ENCODE peak calls at places on chromosome 12, in nine cellular contexts. R, V, O, M, Y, G, T, H and C are unnamed samples.

GRCh38 chr12:91833780-91834359 is 311.8 kb downstream of the BTG1 start:
- DNase-seq in R (no peak), V (no peak), O (peak), M (no peak), Y (no peak), G (no peak), T (no peak), H (no peak), C (no peak)

GRCh38 chr12:4648099-4648498 is 752 bp downstream of the AKAP3 start:
- DNase-seq in R (no peak), V (peak), O (no peak), M (peak), Y (no peak), G (no peak), T (peak), H (no peak), C (no peak)

GRCh38 chr12:90368081-90368480 is 586.9 kb downstream of the CCER1 start:
- DNase-seq in R (no peak), V (no peak), O (no peak), M (no peak), Y (no peak), G (no peak), T (no peak), H (no peak), C (no peak)

GRCh38 chr12:93673084-93673483 is 4.1 kb upstream of the CRADD start:
- DNase-seq in R (no peak), V (no peak), O (no peak), M (no peak), Y (no peak), G (no peak), T (no peak), H (no peak), C (no peak)

GRCh38 chr12:120240495-120240833 is 25.1 kb downstream of the PXN start:
- DNase-seq in R (no peak), V (no peak), O (no peak), M (no peak), Y (no peak), G (no peak), T (no peak), H (peak), C (no peak)

GRCh38 chr12:81987351-81987750 is 228.2 kb upstream of the PPFIA2 start:
- DNase-seq in R (no peak), V (no peak), O (no peak), M (no peak), Y (no peak), G (no peak), T (no peak), H (no peak), C (no peak)

GRCh38 chr12:72444566-72444965 is 172.4 kb downstream of the TRHDE start:
- DNase-seq in R (no peak), V (no peak), O (no peak), M (no peak), Y (no peak), G (no peak), T (no peak), H (no peak), C (no peak)

GRCh38 chr12:102508052-102508451 is 27.7 kb upstream of the IGF1 start:
- DNase-seq in R (no peak), V (no peak), O (no peak), M (no peak), Y (no peak), G (no peak), T (no peak), H (no peak), C (no peak)

GRCh38 chr12:33734871-33735270 is 287.4 kb upstream of the ALG10 start:
- DNase-seq in R (no peak), V (no peak), O (no peak), M (no peak), Y (no peak), G (no peak), T (no peak), H (no peak), C (no peak)

GRCh38 chr12:2231011-2231595 is 178.3 kb downstream of the CACNA1C start:
- DNase-seq in R (no peak), V (peak), O (no peak), M (peak), Y (no peak), G (no peak), T (no peak), H (no peak), C (no peak)

GRCh38 chr12:79848321-79848720 is 86.6 kb downstream of the PPP1R12A start:
- DNase-seq in R (no peak), V (no peak), O (no peak), M (peak), Y (no peak), G (peak), T (no peak), H (no peak), C (no peak)

GRCh38 chr12:49026101-49026500 is 7.5 kb upstream of the PRKAG1 start:
- DNase-seq in R (no peak), V (no peak), O (no peak), M (no peak), Y (no peak), G (no peak), T (no peak), H (no peak), C (no peak)

GRCh38 chr12:119679081-119679480 is 11.1 kb downstream of the PRKAB1 start:
- DNase-seq in R (no peak), V (no peak), O (no peak), M (no peak), Y (no peak), G (no peak), T (no peak), H (no peak), C (no peak)

GRCh38 chr12:104226672-104227071 is 11.1 kb downstream of the TXNRD1 start:
- DNase-seq in R (no peak), V (peak), O (no peak), M (peak), Y (no peak), G (no peak), T (peak), H (no peak), C (no peak)

GRCh38 chr12:12899530-12900380 is 8.4 kb downstream of the GPRC5A start:
- DNase-seq in R (no peak), V (peak), O (peak), M (peak), Y (no peak), G (no peak), T (peak), H (no peak), C (no peak)

GRCh38 chr12:6430124-6430989 is 14.4 kb upstream of the CD27 start:
- DNase-seq in R (no peak), V (peak), O (peak), M (peak), Y (peak), G (no peak), T (peak), H (peak), C (peak)

GRCh38 chr12:104399750-104400612 is 56.8 kb upstream of the CHST11 start:
- DNase-seq in R (no peak), V (no peak), O (no peak), M (no peak), Y (no peak), G (no peak), T (no peak), H (no peak), C (no peak)

GRCh38 chr12:120015313-120015712 is 26.3 kb downstream of the BICDL1 start:
- DNase-seq in R (no peak), V (no peak), O (no peak), M (no peak), Y (no peak), G (no peak), T (no peak), H (no peak), C (no peak)

GRCh38 chr12:16118586-16118985 is 158.9 kb downstream of the SLC15A5 start:
- DNase-seq in R (peak), V (no peak), O (no peak), M (peak), Y (no peak), G (no peak), T (no peak), H (no peak), C (no peak)

GRCh38 chr12:14272954-14273910 is 92.2 kb upstream of the ATF7IP start:
- DNase-seq in R (no peak), V (no peak), O (no peak), M (no peak), Y (no peak), G (no peak), T (peak), H (no peak), C (no peak)

DNA sequence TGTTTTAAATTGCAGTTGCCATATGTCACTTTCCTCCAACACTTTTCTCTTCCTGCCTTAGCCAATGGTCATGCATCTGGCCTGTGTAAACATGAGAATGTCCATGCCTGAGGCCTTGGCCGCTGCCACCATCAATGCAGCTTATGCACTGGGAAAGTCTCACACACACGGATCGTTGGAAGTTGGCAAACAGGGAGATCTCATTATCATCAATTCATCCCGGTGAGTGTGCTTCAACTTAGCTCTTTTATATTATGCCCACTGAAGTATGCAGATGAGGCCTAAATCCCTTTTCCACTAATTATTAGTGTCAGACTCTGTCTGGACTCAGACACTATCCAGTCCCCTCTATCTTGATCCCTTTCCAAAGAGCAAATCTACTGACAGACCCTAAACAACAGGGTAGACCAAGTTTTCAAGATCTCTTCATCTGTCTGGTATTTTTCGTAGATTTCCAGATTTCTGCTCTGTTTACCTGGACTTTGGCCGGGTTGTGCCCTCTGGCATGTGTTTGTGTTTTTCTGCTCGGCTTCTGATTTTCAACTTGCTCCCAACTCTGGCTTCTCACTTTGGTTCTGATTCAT is 23.2 kb downstream of the AMDHD1 start:
- DNase-seq in R (no peak), V (no peak), O (no peak), M (no peak), Y (no peak), G (no peak), T (peak), H (no peak), C (no peak)
- H3K27ac ChIP-seq in R (no peak), V (no peak), O (no peak), M (no peak), Y (no peak), G (no peak), T (no peak), H (no peak), C (no peak)

GRCh38 chr12:111993290-111994150 is 19.4 kb downstream of the TMEM116 start:
- DNase-seq in R (no peak), V (no peak), O (no peak), M (no peak), Y (no peak), G (peak), T (no peak), H (no peak), C (no peak)
- H3K27ac ChIP-seq in R (no peak), V (no peak), O (no peak), M (no peak), Y (no peak), G (peak), T (no peak), H (no peak), C (no peak)

GRCh38 chr12:50545783-50546182 is 41.0 kb downstream of the DIP2B start:
- DNase-seq in R (no peak), V (peak), O (no peak), M (no peak), Y (no peak), G (no peak), T (no peak), H (no peak), C (no peak)
- H3K27ac ChIP-seq in R (no peak), V (no peak), O (no peak), M (peak), Y (no peak), G (no peak), T (no peak), H (no peak), C (no peak)

GRCh38 chr12:56188786-56189335 is 422 bp downstream of the SMARCC2 start:
- DNase-seq in R (peak), V (peak), O (no peak), M (no peak), Y (no peak), G (peak), T (no peak), H (peak), C (no peak)

GRCh38 chr12:56189336-56189917 is at the start of gene SMARCC2:
- DNase-seq in R (peak), V (peak), O (peak), M (peak), Y (peak), G (peak), T (peak), H (peak), C (peak)

GRCh38 chr12:56189918-56190694 is 823 bp upstream of the SMARCC2 start:
- DNase-seq in R (peak), V (peak), O (peak), M (peak), Y (peak), G (peak), T (peak), H (peak), C (peak)

GRCh38 chr12:56192582-56192981 is 3.3 kb upstream of the SMARCC2 start:
- DNase-seq in R (no peak), V (no peak), O (no peak), M (no peak), Y (no peak), G (no peak), T (no peak), H (no peak), C (no peak)

DNA sequence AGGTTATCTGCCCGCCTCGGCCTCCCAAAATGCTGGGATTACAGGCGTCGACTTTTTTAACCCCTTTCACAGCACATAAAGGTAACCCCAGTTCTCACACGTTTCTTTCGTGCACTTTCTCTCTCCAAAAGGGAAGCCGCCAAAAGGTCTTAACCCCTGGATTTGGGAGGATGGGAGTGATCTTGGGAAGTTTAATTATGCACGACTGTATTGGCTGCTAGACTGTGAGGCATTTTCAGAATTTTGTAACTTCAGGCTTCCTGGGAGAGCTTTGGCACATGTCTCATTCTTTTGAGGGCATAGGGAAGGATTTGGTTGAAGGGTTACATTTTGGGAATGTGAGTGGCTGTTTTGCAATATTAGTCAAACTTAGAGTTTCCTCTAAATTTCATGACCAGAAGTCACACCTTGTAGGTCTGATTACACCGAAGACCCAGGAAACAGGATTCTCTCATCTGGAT is 1.4 kb upstream of the SMARCC2 start:
- DNase-seq in R (peak), V (peak), O (no peak), M (peak), Y (no peak), G (no peak), T (no peak), H (no peak), C (no peak)
- H3K27ac ChIP-seq in R (peak), V (no peak), O (no peak), M (peak), Y (peak), G (peak), T (no peak), H (peak), C (peak)

DNA sequence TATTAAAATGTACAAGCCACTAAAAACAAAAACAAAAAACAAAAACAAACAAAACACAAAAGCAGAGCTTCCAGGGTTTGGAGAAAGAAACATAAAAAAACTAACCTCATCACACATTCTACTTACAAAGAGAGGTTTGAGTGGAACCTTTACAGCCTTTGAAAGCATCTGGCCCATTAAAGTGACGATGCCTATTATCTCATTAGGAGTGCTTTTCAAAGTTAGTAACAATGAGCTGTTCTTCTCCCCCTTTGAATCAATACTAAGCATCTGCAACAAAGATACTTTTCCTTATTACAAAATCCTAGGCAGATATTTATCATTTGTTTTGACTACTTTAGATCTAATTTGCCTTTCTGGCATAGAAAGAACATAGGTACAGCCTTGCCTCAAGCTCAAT is 217.3 kb downstream of the PPM1H start:
- DNase-seq in R (no peak), V (no peak), O (no peak), M (no peak), Y (no peak), G (no peak), T (no peak), H (no peak), C (no peak)
- H3K27ac ChIP-seq in R (no peak), V (no peak), O (no peak), M (no peak), Y (no peak), G (no peak), T (no peak), H (peak), C (no peak)